ENCODE peak calls at places on chromosomes 2 and 18, in four cellular contexts. G, W, H and L are unnamed samples.

GRCh38 chr2:59182249-59182648 is 941.1 kb upstream of the FANCL start:
- DNase-seq in G (peak; percentile 25), W (peak; percentile 22), H (no peak), L (peak; percentile 18)

GRCh38 chr2:23497063-23497462 is 112.1 kb downstream of the KLHL29 start:
- DNase-seq in G (no peak), W (no peak), H (no peak), L (no peak)

GRCh38 chr18:24368749-24369148 is 28.9 kb downstream of the OSBPL1A start:
- DNase-seq in G (no peak), W (no peak), H (no peak), L (no peak)

GRCh38 chr2:65292461-65293127 is 65.0 kb downstream of the ACTR2 start:
- DNase-seq in G (no peak), W (no peak), H (no peak), L (no peak)

GRCh38 chr2:10046899-10047298 is 3.5 kb downstream of the KLF11 start:
- DNase-seq in G (no peak), W (no peak), H (no peak), L (no peak)

GRCh38 chr2:40004336-40004735 is 225.3 kb upstream of the THUMPD2 start:
- DNase-seq in G (no peak), W (no peak), H (no peak), L (no peak)

GRCh38 chr18:58010265-58010664 is 33.8 kb upstream of the NEDD4L start:
- DNase-seq in G (no peak), W (no peak), H (no peak), L (no peak)

GRCh38 chr2:226427538-226428307 is 371.9 kb downstream of the IRS1 start:
- DNase-seq in G (no peak), W (peak; percentile 20), H (no peak), L (peak; percentile 73)

GRCh38 chr2:54394392-54394791 is 61.7 kb upstream of the SPTBN1 start:
- DNase-seq in G (no peak), W (no peak), H (peak; percentile 17), L (no peak)

GRCh38 chr2:63850204-63850571 is 8.5 kb downstream of the UGP2 start:
- DNase-seq in G (no peak), W (no peak), H (no peak), L (no peak)
- H3K4me3 ChIP-seq in G (no peak overlapping the region), W (no peak overlapping the region), H (no peak overlapping the region), L (no peak overlapping the region)

GRCh38 chr2:224190871-224191270 is 151.8 kb upstream of the SERPINE2 start:
- DNase-seq in G (no peak), W (no peak), H (no peak), L (no peak)
- TF ChIP-seq ESRRA in G (no peak), W (no peak), H (no peak), L (no peak)

DNA sequence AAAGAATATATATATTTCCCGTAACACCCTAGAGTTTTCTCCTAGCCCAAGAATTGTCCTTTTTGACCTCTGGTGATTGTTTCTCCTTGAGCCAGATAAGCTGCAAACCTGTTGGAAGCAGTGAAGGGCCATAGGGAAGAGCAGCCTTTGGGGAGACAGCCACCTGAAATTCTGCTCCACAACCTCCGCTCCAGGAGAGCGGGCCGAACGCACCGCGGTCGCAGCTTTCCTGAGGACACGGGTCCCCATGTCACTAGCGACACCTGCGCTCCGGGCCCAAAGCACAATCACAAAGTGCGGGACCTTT is 620 bp upstream of the DSG2 start:
- DNase-seq in G (no peak), W (no peak), H (no peak), L (no peak)
- H3K4me3 ChIP-seq in G (peak overlapping the region; percentile 87), W (peak overlapping the region; percentile 99), H (peak overlapping the region; percentile 88), L (peak overlapping the region; percentile 96)

DNA sequence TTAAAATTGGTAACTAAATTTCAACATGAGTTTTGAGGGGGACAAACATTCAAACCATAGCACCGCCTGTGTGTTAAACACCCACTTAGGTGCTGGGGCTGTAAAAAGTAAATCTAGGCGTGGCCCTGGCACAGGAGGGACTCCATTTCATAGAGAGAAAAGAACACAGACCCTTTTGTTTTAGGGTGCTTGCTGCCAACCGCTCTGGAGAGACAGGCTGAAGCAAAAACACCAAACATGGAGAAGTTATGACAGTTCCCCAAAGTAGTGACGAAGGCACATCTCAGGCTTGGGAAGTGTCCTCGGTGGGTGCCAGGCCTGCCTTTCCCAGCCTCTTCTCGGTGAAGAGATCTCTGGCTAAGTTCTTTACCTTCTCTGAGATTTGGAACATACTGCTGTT is 5.1 kb downstream of the ACTG2 start:
- DNase-seq in G (no peak), W (no peak), H (no peak), L (no peak)
- TF ChIP-seq ESRRA in G (no peak), W (no peak), H (no peak), L (no peak)

DNA sequence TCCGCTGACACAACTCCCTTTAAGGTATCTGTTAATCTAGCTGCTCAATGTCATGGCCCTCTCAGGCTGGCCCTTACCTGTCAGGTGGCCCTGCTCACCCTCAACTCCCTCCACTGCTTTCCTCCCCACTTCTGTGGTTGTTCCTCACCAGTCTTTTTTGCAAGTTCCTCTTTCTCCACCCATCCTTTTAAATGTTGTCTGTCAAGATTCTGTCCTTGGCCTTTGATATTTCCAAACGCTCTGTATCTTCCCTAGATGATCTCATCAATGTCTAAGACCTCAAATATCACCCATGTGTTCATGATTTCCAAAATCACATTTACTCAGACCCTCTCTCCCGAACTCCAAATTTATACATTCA is 3.5 kb downstream of the PTPN2 start:
- DNase-seq in G (no peak), W (no peak), H (no peak), L (no peak)
- H3K4me3 ChIP-seq in G (no peak overlapping the region), W (no peak overlapping the region), H (peak overlapping the region; percentile 57), L (no peak overlapping the region)